ENCODE peak calls at places on chromosomes 16 and 17, in ten cellular contexts. M is HepG2; T is AG09309; X is stimulated activated CD4-positive, alpha-beta T cell treated with anti-CD3 and anti-CD28 coated beads, Interleukin-1b, Interleukin-23, amount 100 ng/mL, for 24 hours; Y is fibroblast of lung; F is left ventricle myocardium inferior; P is HCEC 1CT; S is T-helper 9 cell; J is endothelial cell; R is GF-D8. Z is an unnamed sample.
A peak's percentile ranks its signal among the peaks of the same experiment; 100 is the strongest.

GRCh38 chr17:6574689-6575595 is 18.6 kb upstream of the PITPNM3 start:
- DNase-seq in M (no peak), T (no peak), X (no peak), Y (peak; percentile 79), F (peak; percentile 41), P (peak; percentile 73), S (no peak), J (no peak), R (peak; percentile 10), Z (peak; percentile 35)

GRCh38 chr16:81703177-81704155 is 75.6 kb upstream of the PLCG2 start:
- DNase-seq in M (no peak), T (peak; percentile 87), X (no peak), Y (peak; percentile 96), F (peak; percentile 4), P (peak; percentile 87), S (no peak), J (no peak), R (no peak), Z (no peak)

GRCh38 chr16:8605554-8605953 is 15.2 kb upstream of the TMEM114 start:
- DNase-seq in M (no peak), T (no peak), X (no peak), Y (no peak), F (no peak), P (no peak), S (no peak), J (no peak), R (no peak), Z (no peak)

GRCh38 chr17:83152745-83153611 is 73.6 kb downstream of the METRNL start:
- DNase-seq in M (no peak), T (no peak), X (no peak), Y (no peak), F (peak; percentile 69), P (no peak), S (no peak), J (no peak), R (no peak), Z (peak; percentile 71)

GRCh38 chr16:29154100-29154499 is 169.2 kb downstream of the LAT start:
- DNase-seq in M (no peak), T (no peak), X (no peak), Y (no peak), F (no peak), P (no peak), S (no peak), J (no peak), R (no peak), Z (no peak)

GRCh38 chr17:71273451-71273850 is 847.4 kb upstream of the SOX9 start:
- DNase-seq in M (no peak), T (peak; percentile 23), X (no peak), Y (no peak), F (no peak), P (no peak), S (no peak), J (no peak), R (no peak), Z (no peak)

GRCh38 chr17:1769826-1770477 is 8.1 kb downstream of the SERPINF1 start:
- DNase-seq in M (peak; percentile 95), T (no peak), X (no peak), Y (no peak), F (no peak), P (no peak), S (no peak), J (no peak), R (no peak), Z (no peak)

GRCh38 chr16:49193596-49193995 is 88.0 kb downstream of the CBLN1 start:
- DNase-seq in M (no peak), T (no peak), X (no peak), Y (no peak), F (no peak), P (no peak), S (no peak), J (no peak), R (no peak), Z (no peak)

GRCh38 chr17:47844230-47844629 is 3.2 kb upstream of the SCRN2 start:
- DNase-seq in M (peak; percentile 73), T (no peak), X (no peak), Y (peak; percentile 63), F (no peak), P (no peak), S (no peak), J (no peak), R (no peak), Z (no peak)

GRCh38 chr17:75511610-75512575 is 3.4 kb downstream of the CASKIN2 start:
- DNase-seq in M (peak; percentile 93), T (no peak), X (no peak), Y (no peak), F (peak; percentile 62), P (no peak), S (no peak), J (no peak), R (no peak), Z (no peak)

GRCh38 chr16:8716592-8716991 is 42.2 kb downstream of the ABAT start:
- DNase-seq in M (no peak), T (peak; percentile 2), X (no peak), Y (peak; percentile 43), F (no peak), P (no peak), S (no peak), J (no peak), R (no peak), Z (no peak)

GRCh38 chr16:54397190-54397835 is 110.7 kb upstream of the IRX3 start:
- DNase-seq in M (no peak), T (peak; percentile 18), X (no peak), Y (peak; percentile 47), F (no peak), P (no peak), S (no peak), J (no peak), R (no peak), Z (no peak)

GRCh38 chr17:51258756-51259573 is 884 bp downstream of the MBTD1 start:
- DNase-seq in M (peak; percentile 39), T (no peak), X (peak; percentile 7), Y (peak; percentile 10), F (no peak), P (no peak), S (no peak), J (peak; percentile 34), R (no peak), Z (peak; percentile 41)

GRCh38 chr16:12502671-12503070 is 301.0 kb downstream of the CPPED1 start:
- DNase-seq in M (no peak), T (no peak), X (no peak), Y (no peak), F (no peak), P (no peak), S (no peak), J (no peak), R (no peak), Z (no peak)

GRCh38 chr17:78466786-78467715 is 88.6 kb downstream of the PGS1 start:
- DNase-seq in M (no peak), T (no peak), X (no peak), Y (no peak), F (no peak), P (no peak), S (no peak), J (no peak), R (no peak), Z (no peak)

Z was measured in Kasumi-1.